ENCODE peak calls at places on chromosomes 12 and 14, in seven cellular contexts. F is lower leg skin; C is HepG2; T is CD8-positive, alpha-beta T cell; Q is A673; B is right atrium auricular region; P is thyroid gland. Z is an unnamed sample.

GRCh38 chr14:73712540-73713141 is 1.5 kb downstream of the PNMA1 start:
- DNase-seq in F (no peak), C (no peak), T (peak), Q (no peak), B (no peak), P (no peak), Z (no peak)

GRCh38 chr12:95003921-95004272 is 400 bp upstream of the NDUFA12 start:
- DNase-seq in F (no peak), C (no peak), T (no peak), Q (no peak), B (no peak), P (no peak), Z (no peak)

GRCh38 chr12:92601680-92602079 is 101.1 kb upstream of the PLEKHG7 start:
- DNase-seq in F (no peak), C (no peak), T (no peak), Q (no peak), B (no peak), P (no peak), Z (no peak)

GRCh38 chr14:92599786-92600185 is 86.2 kb downstream of the RIN3 start:
- DNase-seq in F (no peak), C (no peak), T (peak), Q (no peak), B (no peak), P (no peak), Z (no peak)

GRCh38 chr14:51446771-51447170 is 204.9 kb upstream of the FRMD6 start:
- DNase-seq in F (no peak), C (no peak), T (no peak), Q (no peak), B (no peak), P (no peak), Z (no peak)

GRCh38 chr14:100900837-100901390 is 2.6 kb downstream of the RTL1 start:
- DNase-seq in F (no peak), C (peak), T (no peak), Q (peak), B (peak), P (no peak), Z (no peak)

GRCh38 chr12:53505086-53505485 is 2.2 kb downstream of the NPFF start:
- DNase-seq in F (no peak), C (no peak), T (no peak), Q (no peak), B (no peak), P (no peak), Z (no peak)

GRCh38 chr14:44640416-44640815 is 133.3 kb upstream of the FSCB start:
- DNase-seq in F (no peak), C (no peak), T (no peak), Q (no peak), B (no peak), P (no peak), Z (no peak)

GRCh38 chr14:54465654-54466053 is 23.1 kb downstream of the GMFB start:
- DNase-seq in F (no peak), C (no peak), T (no peak), Q (no peak), B (no peak), P (no peak), Z (no peak)

GRCh38 chr14:64467131-64467530 is 1.8 kb downstream of the AKAP5 start:
- DNase-seq in F (no peak), C (no peak), T (no peak), Q (no peak), B (no peak), P (no peak), Z (no peak)

GRCh38 chr12:5901416-5901815 is 43.6 kb downstream of the ANO2 start:
- DNase-seq in F (no peak), C (no peak), T (no peak), Q (no peak), B (peak), P (no peak), Z (no peak)

GRCh38 chr12:85076688-85077430 is 40.7 kb downstream of the LRRIQ1 start:
- DNase-seq in F (no peak), C (peak), T (no peak), Q (peak), B (no peak), P (no peak), Z (peak)

GRCh38 chr12:129635003-129635685 is 268.7 kb downstream of the TMEM132D start:
- DNase-seq in F (no peak), C (no peak), T (no peak), Q (no peak), B (no peak), P (no peak), Z (no peak)

GRCh38 chr12:92706594-92706993 is 3.8 kb downstream of the PLEKHG7 start:
- DNase-seq in F (no peak), C (no peak), T (no peak), Q (no peak), B (no peak), P (no peak), Z (no peak)

GRCh38 chr12:94145231-94145979 is 3.0 kb upstream of the PLXNC1 start:
- DNase-seq in F (no peak), C (no peak), T (no peak), Q (peak), B (no peak), P (peak), Z (peak)

GRCh38 chr12:54140958-54141388 is 47.8 kb downstream of the SMUG1 start:
- DNase-seq in F (no peak), C (no peak), T (no peak), Q (no peak), B (no peak), P (peak), Z (no peak)

GRCh38 chr14:95663226-95663797 is 22.9 kb upstream of the TCL1B start:
- DNase-seq in F (no peak), C (no peak), T (no peak), Q (no peak), B (no peak), P (no peak), Z (no peak)

GRCh38 chr14:41718477-41719166 is 111.9 kb downstream of the LRFN5 start:
- DNase-seq in F (no peak), C (no peak), T (no peak), Q (no peak), B (no peak), P (no peak), Z (peak)

GRCh38 chr12:84572186-84572585 is 340.4 kb downstream of the SLC6A15 start:
- DNase-seq in F (no peak), C (no peak), T (no peak), Q (no peak), B (no peak), P (no peak), Z (peak)

GRCh38 chr14:24080142-24080530 is 8.8 kb downstream of the CPNE6 start:
- DNase-seq in F (no peak), C (no peak), T (no peak), Q (no peak), B (no peak), P (no peak), Z (no peak)

GRCh38 chr12:81078469-81079196 is 754 bp downstream of the ACSS3 start:
- DNase-seq in F (no peak), C (peak), T (no peak), Q (peak), B (no peak), P (peak), Z (peak)

GRCh38 chr14:52442602-52443001 is 109.7 kb downstream of the TXNDC16 start:
- DNase-seq in F (no peak), C (no peak), T (no peak), Q (no peak), B (no peak), P (no peak), Z (no peak)

GRCh38 chr12:93198086-93198485 is 179.6 kb upstream of the NUDT4 start:
- DNase-seq in F (no peak), C (peak), T (no peak), Q (no peak), B (no peak), P (no peak), Z (peak)

GRCh38 chr12:57631566-57632368 is 1.2 kb downstream of the B4GALNT1 start:
- DNase-seq in F (no peak), C (no peak), T (no peak), Q (peak), B (peak), P (no peak), Z (no peak)

GRCh38 chr12:94841171-94841570 is 162.3 kb downstream of the NDUFA12 start:
- DNase-seq in F (no peak), C (no peak), T (no peak), Q (no peak), B (no peak), P (no peak), Z (peak)

GRCh38 chr12:66014818-66015217 is 115.7 kb downstream of the LLPH start:
- DNase-seq in F (no peak), C (peak), T (no peak), Q (no peak), B (no peak), P (no peak), Z (peak)

GRCh38 chr12:122830517-122831214 is 4.6 kb upstream of the HIP1R start:
- DNase-seq in F (no peak), C (no peak), T (no peak), Q (no peak), B (no peak), P (no peak), Z (peak)

GRCh38 chr12:96862326-96862725 is 44.7 kb upstream of the NEDD1 start:
- DNase-seq in F (no peak), C (no peak), T (no peak), Q (no peak), B (no peak), P (no peak), Z (no peak)

GRCh38 chr12:27851311-27851710 is 71.3 kb upstream of the MANSC4 start:
- DNase-seq in F (no peak), C (no peak), T (no peak), Q (no peak), B (no peak), P (no peak), Z (no peak)

GRCh38 chr14:92546347-92547053 is 32.9 kb downstream of the RIN3 start:
- DNase-seq in F (no peak), C (no peak), T (no peak), Q (peak), B (no peak), P (no peak), Z (no peak)

GRCh38 chr12:53750812-53751335 is 905 bp downstream of the CISTR start:
- DNase-seq in F (no peak), C (no peak), T (no peak), Q (peak), B (no peak), P (peak), Z (no peak)

GRCh38 chr12:96751626-96752025 is 155.4 kb upstream of the NEDD1 start:
- DNase-seq in F (no peak), C (no peak), T (no peak), Q (peak), B (no peak), P (no peak), Z (peak)

GRCh38 chr12:45268672-45269406 is 52.9 kb downstream of the ANO6 start:
- DNase-seq in F (peak), C (peak), T (no peak), Q (peak), B (peak), P (peak), Z (peak)

GRCh38 chr12:4526923-4527546 is 11.7 kb upstream of the RAD51AP1 start:
- DNase-seq in F (no peak), C (peak), T (no peak), Q (peak), B (no peak), P (no peak), Z (peak)

GRCh38 chr12:68977909-68978610 is 45.1 kb upstream of the CPM start:
- DNase-seq in F (no peak), C (no peak), T (no peak), Q (no peak), B (no peak), P (no peak), Z (no peak)

DNA sequence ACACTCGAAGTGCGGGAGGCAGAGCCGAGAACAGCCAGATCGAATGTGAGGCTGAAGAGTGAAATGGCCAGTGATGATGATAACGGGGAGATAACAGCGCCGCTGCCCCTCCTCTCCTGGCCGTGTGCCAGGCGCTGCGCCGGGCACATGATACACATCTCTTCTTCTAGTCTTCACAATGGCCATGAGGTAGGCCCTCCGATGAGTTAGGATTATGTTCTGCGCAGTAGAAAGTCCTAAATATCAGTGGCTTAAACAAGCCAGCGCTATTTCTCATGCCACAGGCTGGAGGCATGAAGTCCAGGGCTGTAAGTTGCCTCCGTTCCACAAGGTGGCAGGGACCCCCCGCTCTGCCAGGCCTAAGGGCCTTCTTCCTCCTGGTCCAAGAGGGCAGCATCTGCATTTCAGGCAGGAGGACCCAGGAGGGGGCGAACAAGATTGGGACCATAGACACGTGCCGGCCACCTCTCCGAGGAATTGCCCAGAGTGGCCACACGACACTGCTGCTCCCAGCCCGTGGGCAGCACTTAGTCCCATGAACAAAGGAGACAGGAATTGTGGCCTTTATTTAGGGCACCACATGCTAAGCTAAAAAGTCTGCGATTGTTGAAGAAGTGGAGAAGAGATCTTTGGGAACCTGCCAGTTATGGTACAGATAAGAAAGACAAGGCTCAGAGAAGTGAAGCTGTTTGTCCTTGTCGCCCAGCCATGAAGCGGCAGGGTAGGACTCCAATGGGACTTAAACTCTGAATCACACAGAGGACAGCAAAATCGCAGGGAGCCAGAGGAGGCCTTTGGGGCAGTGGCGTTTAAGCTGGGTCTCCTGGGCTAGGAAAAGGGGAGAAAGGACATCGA is 10.9 kb upstream of the HVCN1 start:
- DNase-seq in F (no peak), C (peak), T (no peak), Q (no peak), B (no peak), P (no peak), Z (no peak)
- TF ChIP-seq CTCF in F (no peak), C (peak), T (no peak), Q (peak), B (peak), P (no peak), Z (no peak)

DNA sequence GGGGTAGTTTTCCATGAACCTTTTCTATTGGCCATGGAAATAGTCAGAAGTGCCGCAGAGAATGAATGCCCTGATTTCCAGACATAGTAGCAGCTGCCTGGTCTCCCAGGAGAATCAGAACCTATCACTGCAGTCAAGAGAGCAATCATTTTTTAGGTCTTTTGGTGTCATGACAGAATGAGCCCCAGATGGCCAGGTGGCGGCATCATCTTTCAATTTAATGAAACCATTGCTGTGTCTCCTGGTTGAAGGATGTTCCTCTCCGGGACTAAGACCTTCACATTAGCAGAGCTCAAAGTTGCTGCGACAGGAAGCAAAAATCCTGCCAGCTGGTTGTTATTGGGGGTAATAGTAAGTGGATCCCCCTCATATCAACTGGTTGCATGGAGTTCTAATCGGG is 18.8 kb downstream of the TNFAIP2 start:
- DNase-seq in F (no peak), C (no peak), T (no peak), Q (no peak), B (no peak), P (no peak), Z (no peak)
- H3K4me3 ChIP-seq in F (no peak), C (no peak), T (no peak), Q (no peak), B (no peak), P (no peak), Z (no peak)

GRCh38 chr12:67647547-67648305 is 819 bp upstream of the DYRK2 start:
- DNase-seq in F (peak), C (peak), T (no peak), Q (peak), B (peak), P (peak), Z (peak)
- TF ChIP-seq CTCF in F (no peak), C (peak), T (no peak), Q (no peak), B (peak), P (peak), Z (peak)

GRCh38 chr12:106794369-106794768 is 19.9 kb downstream of the RIC8B start:
- DNase-seq in F (no peak), C (no peak), T (no peak), Q (no peak), B (no peak), P (no peak), Z (peak)
- H3K4me3 ChIP-seq in F (no peak), C (no peak), T (no peak), Q (no peak), B (no peak), P (no peak), Z (no peak)

DNA sequence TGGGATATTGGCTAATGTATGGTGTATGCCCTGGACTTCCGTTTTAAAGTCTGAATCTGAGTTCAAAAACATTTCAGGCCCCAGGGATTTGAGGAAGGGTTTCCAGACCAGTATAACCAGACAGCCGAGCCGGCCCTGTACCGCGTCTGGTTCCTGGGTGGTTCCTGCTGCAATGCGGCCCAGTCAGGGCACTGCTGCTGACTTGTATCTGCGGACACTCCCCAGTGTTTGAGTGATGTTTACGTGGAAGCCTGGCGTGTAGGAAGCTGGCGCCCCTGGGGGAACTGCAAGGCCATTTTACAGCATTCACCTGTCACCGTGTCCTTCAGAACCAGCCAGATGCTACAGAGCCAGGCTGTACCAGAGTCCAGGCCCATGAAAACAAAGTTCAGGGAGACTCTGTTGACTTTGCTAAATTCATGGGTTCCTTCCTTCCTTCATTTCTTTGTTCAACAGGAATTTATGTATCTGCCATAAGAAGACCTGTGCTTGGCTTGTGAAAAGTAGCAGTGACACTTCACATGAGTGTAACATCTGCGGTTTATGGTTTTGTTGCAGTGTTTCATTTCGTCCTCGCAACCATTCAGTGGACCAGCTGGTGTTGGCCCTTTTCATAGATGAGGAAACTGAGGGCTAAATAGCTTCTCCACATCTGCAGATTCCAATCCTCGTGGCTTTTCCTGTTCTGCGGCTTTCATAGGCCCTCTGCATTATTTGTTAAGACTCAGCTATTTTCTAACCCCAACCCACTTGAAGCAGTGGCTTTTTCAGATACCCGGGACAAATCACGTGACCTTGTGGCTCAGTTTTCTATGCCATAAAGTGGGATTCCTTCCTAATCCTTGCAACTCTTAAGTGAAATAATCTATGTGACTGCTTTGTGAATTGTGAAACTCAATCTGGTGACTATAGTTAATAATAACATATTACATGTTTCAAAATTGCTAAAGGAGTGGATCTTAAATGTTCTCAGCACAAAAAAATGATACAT is 16.9 kb downstream of the EML1 start:
- DNase-seq in F (peak), C (peak), T (no peak), Q (no peak), B (peak), P (no peak), Z (no peak)
- TF ChIP-seq CTCF in F (no peak), C (no peak), T (no peak), Q (no peak), B (no peak), P (no peak), Z (no peak)

GRCh38 chr14:74915426-74915825 is 7.6 kb downstream of the RPS6KL1 start:
- DNase-seq in F (no peak), C (no peak), T (no peak), Q (no peak), B (no peak), P (no peak), Z (no peak)
- H3K4me3 ChIP-seq in F (no peak), C (no peak), T (no peak), Q (no peak), B (no peak), P (no peak), Z (no peak)

GRCh38 chr12:82223421-82223820 is 134.8 kb downstream of the CCDC59 start:
- DNase-seq in F (no peak), C (no peak), T (no peak), Q (no peak), B (no peak), P (no peak), Z (no peak)

DNA sequence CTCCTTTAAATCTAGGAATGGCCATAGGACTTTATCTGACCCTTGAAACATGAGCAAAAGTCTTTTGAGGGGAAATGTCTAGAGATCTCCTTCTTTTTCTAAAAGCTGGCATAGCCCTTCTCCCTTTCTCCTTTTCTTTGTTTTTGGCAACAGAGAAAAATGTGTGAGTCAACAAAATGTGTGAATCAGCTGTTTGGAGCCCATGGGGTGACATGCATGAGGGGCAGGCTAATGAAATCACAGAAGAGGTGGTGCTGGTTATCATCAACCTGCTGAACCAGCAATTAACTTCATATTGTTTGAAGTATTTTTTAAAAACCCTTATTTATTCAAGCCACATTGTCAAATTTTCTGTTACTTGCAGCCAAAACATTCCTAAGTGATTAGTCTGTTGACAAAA is 132.3 kb downstream of the CCDC59 start:
- DNase-seq in F (no peak), C (no peak), T (no peak), Q (no peak), B (no peak), P (no peak), Z (peak)
- TF ChIP-seq CTCF in F (no peak), C (no peak), T (no peak), Q (no peak), B (no peak), P (no peak), Z (no peak)

GRCh38 chr12:111588010-111588409 is 11.1 kb downstream of the ATXN2 start:
- DNase-seq in F (no peak), C (no peak), T (no peak), Q (no peak), B (no peak), P (no peak), Z (no peak)
- H3K4me3 ChIP-seq in F (no peak), C (no peak), T (no peak), Q (no peak), B (no peak), P (no peak), Z (no peak)

GRCh38 chr12:19131020-19131431 is 1.5 kb downstream of the PLEKHA5 start:
- DNase-seq in F (no peak), C (peak), T (no peak), Q (peak), B (no peak), P (peak), Z (peak)

GRCh38 chr12:19129121-19129485 is 430 bp upstream of the PLEKHA5 start:
- DNase-seq in F (no peak), C (no peak), T (no peak), Q (no peak), B (no peak), P (no peak), Z (no peak)

GRCh38 chr12:19130224-19131019 is 889 bp downstream of the PLEKHA5 start:
- DNase-seq in F (peak), C (no peak), T (peak), Q (peak), B (no peak), P (peak), Z (no peak)

GRCh38 chr12:19127270-19127669 is 2.3 kb upstream of the PLEKHA5 start:
- DNase-seq in F (no peak), C (no peak), T (no peak), Q (no peak), B (no peak), P (no peak), Z (no peak)

GRCh38 chr12:19129486-19130223 is at the start of gene PLEKHA5:
- DNase-seq in F (peak), C (peak), T (peak), Q (peak), B (peak), P (peak), Z (no peak)
- TF ChIP-seq CTCF in F (no peak), C (peak), T (no peak), Q (no peak), B (peak), P (no peak), Z (peak)